ENCODE peak calls at places on chromosomes 11 and 22, in ten cellular contexts. B is HTR-8/SVneo; E is lower lobe of right lung; I is activated CD8-positive, alpha-beta memory T cell treated with anti-CD3 and anti-CD28 coated beads for 24 hours; P is iPS-NIHi11; K is iPS DF 6.9; V is NCI-H1417; T is GM19239; O is NCI-H2029; S is activated T-helper 9 cell treated with anti-CD3 and anti-CD28 coated beads, Interleukin-2, amount 50 U/mL, for 16 hours. Q is an unnamed sample.

GRCh38 chr11:76769071-76769560 is 14.0 kb upstream of the TSKU start:
- DNase-seq in B (no peak), E (no peak), I (no peak), P (no peak), K (no peak), V (no peak), T (no peak), O (no peak), S (no peak), Q (no peak)

GRCh38 chr11:76419896-76420295 is 24.9 kb upstream of the EMSY start:
- DNase-seq in B (peak), E (no peak), I (no peak), P (peak), K (no peak), V (no peak), T (peak), O (peak), S (no peak), Q (peak)

GRCh38 chr11:26319906-26320305 is 12.0 kb upstream of the ANO3 start:
- DNase-seq in B (no peak), E (no peak), I (no peak), P (peak), K (no peak), V (no peak), T (no peak), O (no peak), S (no peak), Q (no peak)

GRCh38 chr11:94650756-94651155 is 83.6 kb downstream of the PIWIL4 start:
- DNase-seq in B (no peak), E (peak), I (no peak), P (no peak), K (no peak), V (no peak), T (no peak), O (no peak), S (no peak), Q (no peak)

GRCh38 chr11:2728663-2729332 is 29.0 kb upstream of the KCNQ1OT1 start:
- DNase-seq in B (no peak), E (no peak), I (no peak), P (no peak), K (no peak), V (no peak), T (no peak), O (no peak), S (no peak), Q (peak)

GRCh38 chr11:29260939-29261705 is 755.7 kb downstream of the KCNA4 start:
- DNase-seq in B (no peak), E (no peak), I (no peak), P (no peak), K (no peak), V (no peak), T (no peak), O (no peak), S (no peak), Q (no peak)

GRCh38 chr11:110249066-110249465 is 47.3 kb downstream of the RDX start:
- DNase-seq in B (no peak), E (no peak), I (no peak), P (no peak), K (no peak), V (no peak), T (no peak), O (no peak), S (no peak), Q (no peak)

GRCh38 chr22:27245056-27245455 is 556.5 kb downstream of the MN1 start:
- DNase-seq in B (no peak), E (no peak), I (no peak), P (no peak), K (no peak), V (no peak), T (no peak), O (peak), S (no peak), Q (no peak)

GRCh38 chr11:79321282-79321681 is 119.5 kb downstream of the TENM4 start:
- DNase-seq in B (no peak), E (no peak), I (no peak), P (no peak), K (no peak), V (no peak), T (no peak), O (no peak), S (no peak), Q (no peak)

GRCh38 chr11:93740802-93741093 is 547 bp downstream of the TAF1D start:
- DNase-seq in B (peak), E (peak), I (no peak), P (peak), K (no peak), V (peak), T (no peak), O (peak), S (peak), Q (peak)

GRCh38 chr11:33622806-33623205 is 77.8 kb downstream of the C11orf91 start:
- DNase-seq in B (no peak), E (no peak), I (no peak), P (no peak), K (no peak), V (no peak), T (no peak), O (no peak), S (no peak), Q (no peak)

GRCh38 chr11:117978982-117979381 is 7.2 kb upstream of the IL10RA start:
- DNase-seq in B (no peak), E (no peak), I (no peak), P (no peak), K (no peak), V (no peak), T (no peak), O (no peak), S (no peak), Q (no peak)

GRCh38 chr11:78557236-78557635 is 17.4 kb downstream of the NARS2 start:
- DNase-seq in B (no peak), E (no peak), I (no peak), P (no peak), K (no peak), V (no peak), T (no peak), O (no peak), S (no peak), Q (no peak)

GRCh38 chr11:36500315-36500721 is 9.8 kb downstream of the TRAF6 start:
- DNase-seq in B (peak), E (no peak), I (no peak), P (peak), K (no peak), V (no peak), T (no peak), O (no peak), S (no peak), Q (no peak)

GRCh38 chr22:39661842-39662676 is 91.5 kb downstream of the CACNA1I start:
- DNase-seq in B (no peak), E (no peak), I (peak), P (peak), K (no peak), V (no peak), T (no peak), O (peak), S (peak), Q (peak)

GRCh38 chr11:112321521-112322172 is 61.0 kb upstream of the PLET1 start:
- DNase-seq in B (peak), E (peak), I (no peak), P (peak), K (no peak), V (peak), T (no peak), O (peak), S (no peak), Q (no peak)

GRCh38 chr11:92822410-92822809 is 147.0 kb upstream of the MTNR1B start:
- DNase-seq in B (no peak), E (no peak), I (no peak), P (no peak), K (no peak), V (no peak), T (no peak), O (no peak), S (no peak), Q (no peak)

GRCh38 chr11:130737866-130738431 is 178.3 kb downstream of the SNX19 start:
- DNase-seq in B (peak), E (no peak), I (no peak), P (no peak), K (no peak), V (no peak), T (no peak), O (no peak), S (no peak), Q (no peak)

GRCh38 chr11:104573431-104573830 is 324.8 kb downstream of the CASP12 start:
- DNase-seq in B (peak), E (no peak), I (no peak), P (no peak), K (no peak), V (no peak), T (no peak), O (no peak), S (no peak), Q (no peak)

GRCh38 chr11:127000991-127001390 is 421 bp upstream of the KIRREL3 start:
- DNase-seq in B (no peak), E (no peak), I (no peak), P (no peak), K (no peak), V (no peak), T (no peak), O (no peak), S (no peak), Q (no peak)

GRCh38 chr11:15189646-15190365 is 75.1 kb downstream of the INSC start:
- DNase-seq in B (no peak), E (no peak), I (no peak), P (no peak), K (no peak), V (no peak), T (no peak), O (no peak), S (no peak), Q (no peak)

GRCh38 chr11:111762526-111762925 is 3.7 kb downstream of the PPP2R1B start:
- DNase-seq in B (no peak), E (no peak), I (no peak), P (no peak), K (no peak), V (no peak), T (no peak), O (no peak), S (no peak), Q (no peak)

GRCh38 chr22:50162391-50162956 is 8.1 kb upstream of the PANX2 start:
- DNase-seq in B (no peak), E (peak), I (peak), P (no peak), K (no peak), V (no peak), T (no peak), O (no peak), S (no peak), Q (no peak)

GRCh38 chr11:128824199-128825049 is 42.7 kb downstream of the KCNJ1 start:
- DNase-seq in B (no peak), E (no peak), I (no peak), P (peak), K (no peak), V (no peak), T (no peak), O (no peak), S (no peak), Q (no peak)

GRCh38 chr22:44219101-44219870 is 38.6 kb downstream of the PARVG start:
- DNase-seq in B (no peak), E (no peak), I (no peak), P (no peak), K (no peak), V (no peak), T (no peak), O (no peak), S (no peak), Q (no peak)

GRCh38 chr11:114082767-114083181 is 23.3 kb downstream of the ZBTB16 start:
- DNase-seq in B (no peak), E (peak), I (no peak), P (no peak), K (no peak), V (no peak), T (no peak), O (no peak), S (no peak), Q (no peak)

GRCh38 chr11:111000400-111001090 is 245.0 kb upstream of the POU2AF2 start:
- DNase-seq in B (no peak), E (no peak), I (no peak), P (no peak), K (no peak), V (no peak), T (no peak), O (no peak), S (no peak), Q (no peak)

GRCh38 chr22:20494978-20495860 is at the start of gene KLHL22:
- DNase-seq in B (no peak), E (peak), I (no peak), P (peak), K (no peak), V (peak), T (peak), O (no peak), S (peak), Q (no peak)

GRCh38 chr11:60763692-60764369 is 7.2 kb downstream of the MS4A15 start:
- DNase-seq in B (no peak), E (no peak), I (no peak), P (no peak), K (no peak), V (no peak), T (no peak), O (no peak), S (no peak), Q (peak)

GRCh38 chr11:63892233-63892632 is 24.7 kb downstream of the RCOR2 start:
- DNase-seq in B (no peak), E (no peak), I (no peak), P (no peak), K (no peak), V (no peak), T (no peak), O (no peak), S (no peak), Q (no peak)

GRCh38 chr22:37281646-37282384 is 493 bp upstream of the CYTH4 start:
- DNase-seq in B (no peak), E (no peak), I (no peak), P (no peak), K (no peak), V (no peak), T (no peak), O (no peak), S (no peak), Q (no peak)

GRCh38 chr11:27040302-27041115 is at the start of gene BBOX1:
- DNase-seq in B (no peak), E (no peak), I (no peak), P (no peak), K (no peak), V (peak), T (no peak), O (no peak), S (no peak), Q (no peak)

GRCh38 chr22:30871391-30872281 is 96.9 kb downstream of the MORC2 start:
- DNase-seq in B (no peak), E (peak), I (no peak), P (peak), K (no peak), V (no peak), T (no peak), O (no peak), S (no peak), Q (peak)

GRCh38 chr22:39090426-39091064 is 6.5 kb upstream of the APOBEC3H start:
- DNase-seq in B (peak), E (peak), I (peak), P (no peak), K (no peak), V (no peak), T (no peak), O (no peak), S (peak), Q (no peak)